ENCODE peak calls at places on chromosomes 2 and 18, in ten cellular contexts. V is stimulated activated CD8-positive, alpha-beta memory T cell treated with anti-CD3 and anti-CD28 coated beads, Interleukin-2, amount 100 ng/mL, for 1 hour; A is psoas muscle; P is Ammon's horn; T is transverse colon; Y is endothelial cell; U is stimulated activated CD4-positive, alpha-beta T cell treated with anti-CD3 and anti-CD28 coated beads, Interleukin-1b, Interleukin-23, amount 100 ng/mL, for 4 hours; I is mammary epithelial cell; Z is A549; X is HTR-8/SVneo. G is an unnamed sample.

GRCh38 chr2:186181625-186182024 is 304.4 kb upstream of the ZC3H15 start:
- DNase-seq in A (no peak), U (no peak), P (no peak), Z (no peak), Y (no peak), T (no peak), V (no peak), I (no peak), X (no peak), G (no peak)

GRCh38 chr2:128196026-128196822 is 105.2 kb downstream of the UGGT1 start:
- DNase-seq in T (peak; percentile 42), V (no peak), Y (no peak), I (no peak), A (no peak), Z (no peak), U (no peak), P (peak; percentile 72), X (no peak), G (no peak)

GRCh38 chr2:132272713-132273112 is 111.0 kb upstream of the ANKRD30BL start:
- DNase-seq in Z (no peak), A (no peak), U (no peak), I (no peak), V (no peak), P (no peak), X (no peak), Y (no peak), T (no peak), G (no peak)

GRCh38 chr2:70141754-70142589 is 48.8 kb downstream of the C2orf42 start:
- DNase-seq in I (peak; percentile 60), A (no peak), U (peak; percentile 43), T (no peak), V (no peak), Z (peak; percentile 84), Y (peak; percentile 51), X (no peak), P (peak; percentile 51), G (no peak)

GRCh38 chr18:67735506-67735905 is 219.0 kb upstream of the DSEL start:
- DNase-seq in I (peak; percentile 28), X (no peak), V (no peak), Z (no peak), Y (no peak), P (no peak), U (no peak), A (no peak), T (no peak), G (no peak)

GRCh38 chr2:10500601-10501361 is 52.7 kb upstream of the ODC1 start:
- DNase-seq in A (no peak), X (no peak), V (no peak), U (no peak), Y (no peak), T (no peak), I (peak; percentile 72), P (no peak), Z (no peak), G (no peak)

GRCh38 chr2:40027968-40028367 is 248.9 kb upstream of the THUMPD2 start:
- DNase-seq in V (no peak), Z (no peak), A (no peak), P (no peak), T (no peak), U (no peak), X (no peak), I (peak; percentile 58), Y (no peak), G (no peak)

GRCh38 chr18:57954928-57955327 is 89.1 kb upstream of the NEDD4L start:
- DNase-seq in X (no peak), T (no peak), P (no peak), V (no peak), U (no peak), Y (no peak), Z (no peak), A (no peak), I (no peak), G (no peak)

GRCh38 chr18:21598726-21599584 is 1.5 kb downstream of the ESCO1 start:
- DNase-seq in U (no peak), T (peak; percentile 28), X (no peak), V (no peak), A (no peak), Z (peak; percentile 56), I (peak; percentile 25), P (no peak), Y (no peak), G (peak; percentile 21)

GRCh38 chr2:217622205-217622621 is 380.6 kb downstream of the TNS1 start:
- DNase-seq in P (peak; percentile 68), Z (peak; percentile 7), A (no peak), I (no peak), Y (no peak), X (peak; percentile 48), U (no peak), V (no peak), T (peak; percentile 22), G (no peak)

GRCh38 chr2:126154256-126154655 is 501.7 kb upstream of the GYPC start:
- DNase-seq in V (no peak), X (no peak), A (no peak), P (peak; percentile 6), Y (no peak), Z (no peak), U (no peak), I (no peak), T (no peak), G (no peak)

GRCh38 chr18:39058386-39059000 is 1492.9 kb upstream of the CELF4 start:
- DNase-seq in Z (no peak), X (no peak), P (no peak), T (no peak), Y (no peak), U (no peak), I (no peak), V (no peak), A (no peak), G (no peak)

GRCh38 chr2:12424219-12424618 is 292.5 kb upstream of the TRIB2 start:
- DNase-seq in X (no peak), A (no peak), T (no peak), P (no peak), Y (no peak), U (no peak), V (no peak), I (no peak), Z (no peak), G (no peak)